ENCODE peak calls at places on chromosome 9, in five cellular contexts. One of them, this sample, is unnamed.
A peak's percentile ranks its signal among the peaks of the same experiment; 100 is the strongest.

GRCh38 chr9:127898433-127899199 is 787 bp downstream of the ST6GALNAC6 start:
- DNase-seq in NCI-H510A treated with DMSO at 0.1 percent for 48 hours: no peak
- DNase-seq in foreskin fibroblast: peak; percentile 91
- DNase-seq in activated T-cell treated with anti-CD3 and anti-CD28 coated beads, Interleukin-2, amount 50 U/mL, for 72 hours: peak; percentile 34
- DNase-seq in sigmoid colon: peak; percentile 85
- DNase-seq in this sample: peak; percentile 67

GRCh38 chr9:120528834-120529233 is 51.1 kb downstream of the CDK5RAP2 start:
- DNase-seq in activated T-cell treated with anti-CD3 and anti-CD28 coated beads, Interleukin-2, amount 50 U/mL, for 72 hours: no peak
- DNase-seq in foreskin fibroblast: no peak
- DNase-seq in sigmoid colon: no peak
- DNase-seq in NCI-H510A treated with DMSO at 0.1 percent for 48 hours: no peak
- DNase-seq in this sample: no peak

GRCh38 chr9:94135222-94135621 is 51.0 kb downstream of the PTPDC1 start:
- DNase-seq in sigmoid colon: peak; percentile 86
- DNase-seq in activated T-cell treated with anti-CD3 and anti-CD28 coated beads, Interleukin-2, amount 50 U/mL, for 72 hours: no peak
- DNase-seq in NCI-H510A treated with DMSO at 0.1 percent for 48 hours: no peak
- DNase-seq in foreskin fibroblast: peak; percentile 93
- DNase-seq in this sample: no peak

GRCh38 chr9:133973791-133974630 is 18.1 kb downstream of the VAV2 start:
- DNase-seq in foreskin fibroblast: no peak
- DNase-seq in activated T-cell treated with anti-CD3 and anti-CD28 coated beads, Interleukin-2, amount 50 U/mL, for 72 hours: no peak
- DNase-seq in sigmoid colon: peak; percentile 39
- DNase-seq in NCI-H510A treated with DMSO at 0.1 percent for 48 hours: no peak
- DNase-seq in this sample: peak; percentile 51

GRCh38 chr9:78029601-78030552 is 1.7 kb downstream of the GNAQ start:
- DNase-seq in foreskin fibroblast: no peak
- DNase-seq in NCI-H510A treated with DMSO at 0.1 percent for 48 hours: peak; percentile 19
- DNase-seq in activated T-cell treated with anti-CD3 and anti-CD28 coated beads, Interleukin-2, amount 50 U/mL, for 72 hours: peak; percentile 27
- DNase-seq in sigmoid colon: peak; percentile 69
- DNase-seq in this sample: no peak

GRCh38 chr9:125933056-125933455 is 185.9 kb downstream of the PBX3 start:
- DNase-seq in NCI-H510A treated with DMSO at 0.1 percent for 48 hours: no peak
- DNase-seq in foreskin fibroblast: no peak
- DNase-seq in sigmoid colon: no peak
- DNase-seq in activated T-cell treated with anti-CD3 and anti-CD28 coated beads, Interleukin-2, amount 50 U/mL, for 72 hours: no peak
- DNase-seq in this sample: no peak

GRCh38 chr9:124489974-124490373 is 17.2 kb downstream of the NR5A1 start:
- DNase-seq in foreskin fibroblast: no peak
- DNase-seq in NCI-H510A treated with DMSO at 0.1 percent for 48 hours: no peak
- DNase-seq in sigmoid colon: no peak
- DNase-seq in activated T-cell treated with anti-CD3 and anti-CD28 coated beads, Interleukin-2, amount 50 U/mL, for 72 hours: no peak
- DNase-seq in this sample: no peak

GRCh38 chr9:18629136-18629535 is 155.2 kb downstream of the ADAMTSL1 start:
- DNase-seq in sigmoid colon: no peak
- DNase-seq in NCI-H510A treated with DMSO at 0.1 percent for 48 hours: no peak
- DNase-seq in activated T-cell treated with anti-CD3 and anti-CD28 coated beads, Interleukin-2, amount 50 U/mL, for 72 hours: no peak
- DNase-seq in foreskin fibroblast: no peak
- DNase-seq in this sample: no peak

GRCh38 chr9:21412109-21412508 is 3.2 kb downstream of the IFNA8 start:
- DNase-seq in foreskin fibroblast: no peak
- DNase-seq in activated T-cell treated with anti-CD3 and anti-CD28 coated beads, Interleukin-2, amount 50 U/mL, for 72 hours: no peak
- DNase-seq in sigmoid colon: no peak
- DNase-seq in NCI-H510A treated with DMSO at 0.1 percent for 48 hours: no peak
- DNase-seq in this sample: no peak

GRCh38 chr9:128902351-128903078 is 18.3 kb upstream of the PHYHD1 start:
- DNase-seq in NCI-H510A treated with DMSO at 0.1 percent for 48 hours: peak; percentile 6
- DNase-seq in activated T-cell treated with anti-CD3 and anti-CD28 coated beads, Interleukin-2, amount 50 U/mL, for 72 hours: peak; percentile 87
- DNase-seq in sigmoid colon: no peak
- DNase-seq in foreskin fibroblast: no peak
- DNase-seq in this sample: peak; percentile 91

GRCh38 chr9:34579097-34579818 is 10.3 kb downstream of the CNTFR start:
- DNase-seq in NCI-H510A treated with DMSO at 0.1 percent for 48 hours: no peak
- DNase-seq in foreskin fibroblast: no peak
- DNase-seq in sigmoid colon: no peak
- DNase-seq in activated T-cell treated with anti-CD3 and anti-CD28 coated beads, Interleukin-2, amount 50 U/mL, for 72 hours: no peak
- DNase-seq in this sample: no peak

GRCh38 chr9:110807956-110808598 is 139.5 kb downstream of the MUSK start:
- DNase-seq in foreskin fibroblast: no peak
- DNase-seq in activated T-cell treated with anti-CD3 and anti-CD28 coated beads, Interleukin-2, amount 50 U/mL, for 72 hours: no peak
- DNase-seq in sigmoid colon: no peak
- DNase-seq in NCI-H510A treated with DMSO at 0.1 percent for 48 hours: no peak
- DNase-seq in this sample: no peak

GRCh38 chr9:103586721-103587120 is 507.4 kb upstream of the SMC2 start:
- DNase-seq in sigmoid colon: peak; percentile 63
- DNase-seq in activated T-cell treated with anti-CD3 and anti-CD28 coated beads, Interleukin-2, amount 50 U/mL, for 72 hours: no peak
- DNase-seq in NCI-H510A treated with DMSO at 0.1 percent for 48 hours: no peak
- DNase-seq in foreskin fibroblast: no peak
- DNase-seq in this sample: no peak

This sample was measured in RWPE2.